ENCODE peak calls at places on chromosomes 12 and 14, in ten cellular contexts. I is testis, X is K562, W is heart left ventricle, V is erythroblast, D is transverse colon, N is breast epithelium, F is A549, G is HCT116, B is tibial nerve. S is an unnamed sample.

GRCh38 chr14:106489112-106489881 is 962.9 kb downstream of the TMEM121 start:
- DNase-seq in X (no peak), B (no peak), I (no peak), F (no peak), G (no peak), W (no peak), D (no peak), N (no peak), V (no peak), S (no peak)

GRCh38 chr12:52262286-52262685 is 12.2 kb upstream of the KRT86 start:
- DNase-seq in V (no peak), X (no peak), B (no peak), F (no peak), I (no peak), W (no peak), G (no peak), D (no peak), N (no peak), S (no peak)

GRCh38 chr12:64625243-64626077 is 15.2 kb downstream of the RASSF3 start:
- DNase-seq in D (peak), V (peak), B (peak), I (peak), W (peak), N (no peak), F (peak), G (peak), X (peak), S (peak)

GRCh38 chr12:15278816-15279658 is 43.3 kb upstream of the PTPRO start:
- DNase-seq in N (peak), V (no peak), I (peak), B (peak), F (no peak), W (peak), G (no peak), D (peak), X (no peak), S (peak)

GRCh38 chr14:35420036-35420811 is 15.7 kb upstream of the NFKBIA start:
- DNase-seq in W (no peak), D (no peak), V (no peak), X (no peak), I (no peak), B (no peak), G (no peak), N (no peak), F (no peak), S (peak)

GRCh38 chr12:94815958-94816357 is 165.6 kb upstream of the TMCC3 start:
- DNase-seq in X (no peak), V (no peak), N (no peak), W (no peak), B (no peak), G (no peak), D (no peak), I (no peak), F (no peak), S (no peak)

GRCh38 chr14:94942601-94943000 is 172.7 kb upstream of the GSC start:
- DNase-seq in W (no peak), I (no peak), G (no peak), N (no peak), F (no peak), V (no peak), B (no peak), X (no peak), D (no peak), S (no peak)

GRCh38 chr14:78798757-78799156 is 628.6 kb downstream of the NRXN3 start:
- DNase-seq in X (no peak), I (no peak), D (no peak), F (no peak), N (no peak), W (no peak), B (no peak), G (no peak), V (no peak), S (no peak)

GRCh38 chr12:77060136-77060882 is 5.1 kb downstream of the E2F7 start:
- DNase-seq in W (no peak), X (no peak), I (no peak), V (no peak), F (no peak), N (no peak), B (no peak), G (no peak), D (no peak), S (no peak)

GRCh38 chr12:76018111-76018510 is 13.5 kb downstream of the PHLDA1 start:
- DNase-seq in B (no peak), V (no peak), F (no peak), W (peak), D (no peak), G (no peak), X (no peak), I (no peak), N (no peak), S (peak)

GRCh38 chr12:42916143-42916542 is 326.6 kb upstream of the PRICKLE1 start:
- DNase-seq in G (no peak), X (no peak), D (no peak), N (no peak), W (no peak), I (no peak), V (no peak), B (no peak), F (no peak), S (no peak)

GRCh38 chr12:104643093-104643646 is 186.4 kb downstream of the CHST11 start:
- DNase-seq in B (no peak), N (no peak), I (no peak), V (no peak), D (no peak), X (no peak), W (no peak), F (no peak), G (no peak), S (no peak)

GRCh38 chr12:75891072-75891471 is 140.5 kb downstream of the PHLDA1 start:
- DNase-seq in V (no peak), D (no peak), B (no peak), I (no peak), X (no peak), W (no peak), G (no peak), N (no peak), F (no peak), S (no peak)

GRCh38 chr12:6603095-6603567 is 4.0 kb downstream of the CHD4 start:
- DNase-seq in F (no peak), V (no peak), D (peak), G (no peak), W (peak), B (no peak), I (peak), N (no peak), X (no peak), S (peak)

GRCh38 chr12:12954361-12954760 is 2.4 kb upstream of the GPRC5D start:
- DNase-seq in I (no peak), X (no peak), W (no peak), B (no peak), V (no peak), G (no peak), N (no peak), D (no peak), F (no peak), S (peak)

GRCh38 chr12:124031058-124031457 is 58.0 kb downstream of the ZNF664 start:
- DNase-seq in I (no peak), N (no peak), X (no peak), B (no peak), V (no peak), W (no peak), G (no peak), D (no peak), F (no peak), S (peak)

GRCh38 chr14:24971255-24971654 is 78.7 kb downstream of the STXBP6 start:
- DNase-seq in B (no peak), X (no peak), D (no peak), V (no peak), F (no peak), G (no peak), I (no peak), W (no peak), N (no peak), S (no peak)

GRCh38 chr12:79252358-79253075 is 387.9 kb downstream of the SYT1 start:
- DNase-seq in B (no peak), X (no peak), D (no peak), F (no peak), V (no peak), N (no peak), G (no peak), I (no peak), W (no peak), S (peak)

GRCh38 chr12:2984698-2985097 is 25.5 kb downstream of the TEAD4 start:
- DNase-seq in G (no peak), D (no peak), N (no peak), V (no peak), X (no peak), B (no peak), W (no peak), F (no peak), I (no peak), S (no peak)

GRCh38 chr14:105485720-105486332 is 860 bp upstream of the CRIP1 start:
- DNase-seq in F (peak), X (peak), B (no peak), D (no peak), V (peak), W (no peak), G (no peak), N (no peak), I (no peak), S (no peak)

GRCh38 chr12:43444940-43445564 is 107.0 kb downstream of the ADAMTS20 start:
- DNase-seq in N (no peak), F (no peak), B (peak), V (peak), W (no peak), X (peak), G (peak), I (peak), D (peak), S (peak)

GRCh38 chr14:39006721-39007410 is 96.2 kb downstream of the SEC23A start:
- DNase-seq in G (no peak), X (no peak), W (no peak), I (no peak), F (no peak), V (no peak), D (no peak), N (no peak), B (no peak), S (peak)

GRCh38 chr12:66352197-66352596 is 49.9 kb downstream of the HELB start:
- DNase-seq in B (no peak), V (peak), N (no peak), X (peak), I (peak), W (peak), D (no peak), G (peak), F (no peak), S (peak)

GRCh38 chr12:96401061-96401871 is 1.0 kb upstream of the CDK17 start:
- DNase-seq in N (no peak), B (no peak), X (peak), F (peak), I (peak), G (peak), V (peak), D (peak), W (no peak), S (peak)

GRCh38 chr12:18521461-18521860 is 216.4 kb downstream of the PLCZ1 start:
- DNase-seq in G (no peak), N (no peak), V (no peak), B (no peak), I (no peak), W (no peak), F (no peak), X (no peak), D (no peak), S (no peak)

GRCh38 chr14:29663281-29663801 is 264.3 kb downstream of the PRKD1 start:
- DNase-seq in N (no peak), X (no peak), D (no peak), V (no peak), F (no peak), B (peak), I (peak), G (no peak), W (no peak), S (no peak)

GRCh38 chr12:19155981-19156734 is 26.6 kb downstream of the PLEKHA5 start:
- DNase-seq in D (no peak), N (no peak), X (no peak), G (no peak), V (no peak), F (no peak), I (no peak), B (no peak), W (no peak), S (no peak)

GRCh38 chr12:78181544-78182162 is 351.0 kb downstream of the NAV3 start:
- DNase-seq in W (no peak), I (no peak), F (peak), D (peak), B (no peak), V (peak), G (no peak), N (no peak), X (no peak), S (peak)

GRCh38 chr14:56686416-56686815 is 106.8 kb downstream of the TMEM260 start:
- DNase-seq in W (peak), D (peak), N (no peak), F (no peak), V (no peak), X (no peak), B (no peak), I (no peak), G (no peak), S (no peak)

GRCh38 chr12:47832263-47832933 is 12.7 kb upstream of the HDAC7 start:
- DNase-seq in N (no peak), X (no peak), W (no peak), G (no peak), B (no peak), D (no peak), F (no peak), I (no peak), V (no peak), S (no peak)

GRCh38 chr12:121181181-121181580 is 28.7 kb upstream of the P2RX4 start:
- DNase-seq in V (peak), B (no peak), X (no peak), N (no peak), F (no peak), D (no peak), I (no peak), W (no peak), G (no peak), S (peak)

GRCh38 chr12:40215977-40216376 is 8.8 kb upstream of the LRRK2 start:
- DNase-seq in B (no peak), V (no peak), I (no peak), F (no peak), N (no peak), X (no peak), G (no peak), W (no peak), D (no peak), S (peak)

DNA sequence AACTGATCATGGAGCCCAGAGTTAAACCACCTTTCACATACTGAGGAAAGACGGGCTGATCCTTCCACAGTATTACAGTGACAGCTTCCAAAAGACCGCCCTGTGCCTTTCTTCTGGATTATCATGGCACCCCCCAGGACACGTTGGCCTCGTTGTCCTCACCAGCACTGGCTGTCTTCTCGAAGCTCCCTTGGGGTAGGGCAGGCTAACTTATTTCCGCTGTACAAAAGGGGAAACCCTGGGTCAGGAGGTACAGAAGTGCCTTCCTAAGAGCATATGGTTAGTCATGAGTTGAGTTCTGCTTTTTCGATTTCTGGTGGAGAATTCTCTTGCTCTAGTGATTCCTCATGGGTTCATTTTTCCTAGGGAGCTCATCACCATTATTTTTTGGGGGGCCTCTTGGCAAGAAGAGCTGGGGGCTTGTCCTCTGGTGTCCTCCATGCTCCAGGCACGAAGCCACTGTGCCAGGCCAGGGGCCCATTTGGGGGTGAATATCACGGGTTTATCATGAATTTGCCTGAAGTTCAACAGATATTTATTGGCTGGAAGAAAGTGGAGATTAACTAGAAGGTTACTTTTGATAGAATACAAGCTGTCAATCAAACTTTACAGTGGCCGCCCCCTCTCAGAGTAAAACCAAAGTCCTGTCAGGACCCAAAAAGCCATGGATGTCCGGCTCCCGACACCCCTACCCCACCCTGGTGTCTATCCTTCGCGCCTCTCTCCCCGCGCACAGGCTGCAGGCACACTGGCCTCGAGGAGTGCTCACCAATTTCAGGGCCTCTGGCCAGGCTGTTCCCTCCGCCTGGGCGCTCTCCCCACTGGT is 8.8 kb upstream of the TRAF3 start:
- DNase-seq in X (no peak), G (no peak), W (no peak), I (no peak), B (peak), D (no peak), V (no peak), F (no peak), N (no peak), S (no peak)
- TF ChIP-seq POLR2A in X (no peak), G (no peak), W (no peak), I (no peak), B (no peak), D (no peak), V (no peak), F (no peak), N (no peak), S (no peak)

GRCh38 chr12:111599459-111600295 is 562 bp upstream of the ATXN2 start:
- DNase-seq in F (peak), N (peak), V (peak), I (peak), B (peak), D (peak), X (peak), W (peak), G (peak), S (peak)
- TF ChIP-seq POLR2A in F (peak), N (peak), V (peak), I (no peak), B (peak), D (peak), X (peak), W (no peak), G (peak), S (peak)

GRCh38 chr12:125983094-125983783 is 918.0 kb downstream of the AACS start:
- DNase-seq in I (peak), D (peak), B (peak), F (peak), G (no peak), V (no peak), X (peak), N (peak), W (peak), S (no peak)
- TF ChIP-seq POLR2A in I (no peak), D (no peak), B (no peak), F (no peak), G (no peak), V (no peak), X (no peak), N (no peak), W (no peak), S (no peak)

DNA sequence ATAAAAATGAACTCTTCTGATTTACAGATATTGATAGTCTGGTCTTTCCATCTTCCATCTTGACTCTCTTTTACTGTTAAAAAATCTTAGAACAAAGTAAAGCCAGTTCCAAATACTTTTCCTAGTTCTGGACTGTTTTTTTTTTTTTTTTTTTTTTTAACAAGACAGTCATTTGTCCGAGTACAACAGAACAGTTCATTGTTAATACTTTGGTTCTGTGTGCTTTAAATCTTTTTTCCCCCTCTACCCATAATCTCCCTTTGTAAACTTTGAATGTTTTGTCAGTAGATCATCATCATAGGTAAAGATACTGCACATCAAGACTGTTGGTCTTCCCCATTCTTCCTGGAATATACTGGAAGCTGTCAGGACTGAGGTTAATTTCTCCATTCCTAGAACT is 38.0 kb downstream of the ADIPOR2 start:
- DNase-seq in D (no peak), G (no peak), V (no peak), X (no peak), B (no peak), N (no peak), F (no peak), I (no peak), W (no peak), S (no peak)
- TF ChIP-seq POLR2A in D (no peak), G (no peak), V (no peak), X (no peak), B (no peak), N (no peak), F (no peak), I (no peak), W (no peak), S (no peak)

GRCh38 chr12:119667577-119668314 is at the start of gene PRKAB1:
- DNase-seq in X (peak), D (peak), B (peak), N (peak), F (peak), W (peak), G (peak), V (peak), I (peak), S (peak)
- TF ChIP-seq POLR2A in X (peak), D (peak), B (peak), N (peak), F (peak), W (no peak), G (peak), V (peak), I (no peak), S (peak)

DNA sequence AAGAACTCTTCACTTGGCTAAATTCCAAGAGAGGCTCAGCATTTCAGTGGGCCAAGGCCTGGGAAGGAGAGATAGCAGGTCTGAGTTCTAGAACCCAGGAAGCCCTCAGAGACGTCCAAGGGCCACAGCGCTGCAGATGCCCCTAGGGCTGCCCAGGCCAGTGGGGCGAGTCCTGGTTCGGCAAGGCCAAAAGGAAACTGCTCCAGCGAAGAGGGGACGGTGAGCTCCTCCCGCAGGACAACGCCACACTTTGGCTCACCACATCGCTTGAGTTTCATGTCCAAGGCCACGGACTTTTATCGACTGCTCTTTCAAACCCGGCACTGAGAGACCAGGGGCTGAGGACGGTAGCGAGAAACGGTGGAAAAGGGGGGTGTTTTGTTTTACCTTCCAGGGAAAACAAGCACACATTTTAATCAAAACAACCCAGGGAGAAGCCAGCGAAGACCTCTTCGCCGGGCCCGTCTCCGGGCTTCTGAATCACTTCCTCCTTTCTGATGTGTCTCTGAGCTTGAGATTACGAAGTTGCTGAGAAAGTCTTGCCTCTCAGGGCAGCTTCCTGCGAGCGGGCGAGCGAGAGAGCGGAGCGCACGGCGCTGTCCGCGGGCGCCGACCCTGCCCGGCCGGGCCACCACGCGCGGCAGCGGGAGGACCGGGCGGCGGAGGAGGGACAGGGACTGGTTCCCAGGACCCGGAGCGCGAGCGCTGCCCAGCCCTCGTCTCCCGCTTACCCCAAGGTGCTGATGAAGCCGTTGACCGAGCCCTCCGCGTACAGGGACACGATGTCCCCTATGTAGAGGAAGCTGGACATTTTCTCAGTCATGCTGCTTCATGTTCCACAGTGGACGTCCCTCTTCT is 806 bp downstream of the ITPR2 start:
- DNase-seq in F (peak), N (peak), B (peak), D (peak), X (peak), G (peak), I (peak), W (peak), V (peak), S (peak)
- TF ChIP-seq POLR2A in F (no peak), N (no peak), B (no peak), D (peak), X (peak), G (no peak), I (no peak), W (no peak), V (peak), S (peak)